ENCODE peak calls at places on chromosome 9, in four cellular contexts. W is WTC11, V is K562, L is HepG2. O is an unnamed sample.

GRCh38 chr9:93675336-93676150 is 99.2 kb downstream of the PHF2 start:
- DNase-seq in W (peak), V (no peak), L (no peak), O (no peak)

GRCh38 chr9:129162901-129163670 is 15.0 kb downstream of the IER5L start:
- DNase-seq in V (no peak), L (no peak), W (no peak), O (no peak)

GRCh38 chr9:100700689-100701318 is 122.9 kb downstream of the CAVIN4 start:
- DNase-seq in L (peak), V (peak), W (peak), O (peak)

GRCh38 chr9:78860806-78861475 is 564.0 kb downstream of the PSAT1 start:
- DNase-seq in V (no peak), W (no peak), L (no peak), O (no peak)

GRCh38 chr9:73133042-73133651 is 18.5 kb upstream of the ANXA1 start:
- DNase-seq in L (no peak), V (no peak), W (no peak), O (no peak)

GRCh38 chr9:79184821-79185220 is 386.9 kb upstream of the TLE4 start:
- DNase-seq in L (no peak), V (no peak), W (no peak), O (no peak)

GRCh38 chr9:131590449-131590848 is 45.1 kb downstream of the PRRT1B start:
- DNase-seq in V (no peak), W (no peak), L (no peak), O (no peak)

GRCh38 chr9:72635197-72635596 is 113.8 kb downstream of the TMC1 start:
- DNase-seq in W (peak), L (no peak), V (no peak), O (no peak)

GRCh38 chr9:18466101-18466500 is 7.9 kb upstream of the ADAMTSL1 start:
- DNase-seq in L (no peak), W (no peak), V (no peak), O (no peak)

GRCh38 chr9:125971050-125971449 is 223.9 kb downstream of the PBX3 start:
- DNase-seq in L (no peak), W (no peak), V (no peak), O (no peak)

GRCh38 chr9:103397868-103398600 is 402.9 kb downstream of the CYLC2 start:
- DNase-seq in V (peak), L (peak), W (peak), O (peak)

GRCh38 chr9:133423216-133423615 is 1.0 kb downstream of the ADAMTS13 start:
- DNase-seq in V (no peak), L (no peak), W (no peak), O (no peak)

GRCh38 chr9:19965336-19965735 is 176.5 kb upstream of the SLC24A2 start:
- DNase-seq in V (no peak), W (no peak), L (no peak), O (no peak)

GRCh38 chr9:99105152-99106043 is 485 bp downstream of the TGFBR1 start:
- DNase-seq in W (peak), V (peak), L (peak), O (peak)

GRCh38 chr9:131835132-131835910 is 95.4 kb upstream of the RAPGEF1 start:
- DNase-seq in V (no peak), L (no peak), W (no peak), O (no peak)

GRCh38 chr9:76403352-76403751 is 9.1 kb upstream of the RFK start:
- DNase-seq in L (peak), W (no peak), V (no peak), O (peak)

GRCh38 chr9:110638381-110638954 is 30.1 kb upstream of the MUSK start:
- DNase-seq in V (no peak), L (no peak), W (no peak), O (no peak)

GRCh38 chr9:109950710-109951443 is 170.9 kb downstream of the PALM2AKAP2 start:
- DNase-seq in L (peak), W (no peak), V (no peak), O (no peak)

GRCh38 chr9:19161257-19162025 is 34.1 kb upstream of the PLIN2 start:
- DNase-seq in L (peak), W (no peak), V (peak), O (peak)

GRCh38 chr9:115628426-115628825 is 510.5 kb upstream of the TNC start:
- DNase-seq in L (no peak), V (no peak), W (no peak), O (no peak)

GRCh38 chr9:99326112-99326916 is 104.2 kb downstream of the SEC61B start:
- DNase-seq in L (no peak), V (no peak), W (no peak), O (no peak)

GRCh38 chr9:69812068-69813000 is 8.3 kb upstream of the CFAP95 start:
- DNase-seq in L (no peak), V (no peak), W (no peak), O (no peak)

GRCh38 chr9:69818946-69819345 is 1.7 kb upstream of the CFAP95 start:
- DNase-seq in W (no peak), L (no peak), V (no peak), O (no peak)

GRCh38 chr9:69817202-69817601 is 3.4 kb upstream of the CFAP95 start:
- DNase-seq in L (no peak), V (no peak), W (no peak), O (no peak)

GRCh38 chr9:69816775-69817174 is 3.8 kb upstream of the CFAP95 start:
- DNase-seq in W (no peak), L (no peak), V (no peak), O (no peak)

DNA sequence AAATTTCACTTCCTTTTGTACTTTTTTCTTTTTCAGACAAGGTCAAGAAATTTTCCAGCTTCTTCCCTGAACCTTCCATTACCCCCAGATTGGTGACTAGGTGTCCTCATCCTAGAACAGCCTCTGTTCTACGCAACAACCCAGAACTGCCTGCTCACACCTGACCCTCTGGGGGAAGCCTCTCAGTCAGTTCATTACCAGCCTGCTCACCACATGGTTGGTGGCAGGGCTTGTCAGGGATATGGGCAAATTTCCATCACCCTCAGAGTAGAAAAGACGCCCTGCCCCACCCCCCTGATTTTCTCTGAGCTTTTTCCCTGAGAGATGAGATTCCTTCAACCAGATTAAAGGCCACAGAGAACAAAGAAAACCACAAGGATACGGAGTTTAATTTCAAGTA is 5.3 kb upstream of the CFAP95 start:
- DNase-seq in V (no peak), L (no peak), W (no peak), O (no peak)
- TF ChIP-seq NR3C1 in V (no peak), L (no peak), W (no peak), O (no peak)

GRCh38 chr9:91515074-91515687 is 91.5 kb upstream of the NFIL3 start:
- DNase-seq in W (no peak), V (peak), L (no peak), O (no peak)
- TF ChIP-seq NR3C1 in W (no peak), V (no peak), L (no peak), O (no peak)

GRCh38 chr9:127457191-127457878 is 6.0 kb downstream of the LRSAM1 start:
- DNase-seq in V (no peak), L (no peak), W (peak), O (no peak)

GRCh38 chr9:127458921-127459320 is 7.6 kb downstream of the LRSAM1 start:
- DNase-seq in V (no peak), W (no peak), L (no peak), O (no peak)

GRCh38 chr9:127451681-127452480 is 571 bp downstream of the LRSAM1 start:
- DNase-seq in L (no peak), W (peak), V (peak), O (peak)

GRCh38 chr9:127452481-127453092 is 1.3 kb downstream of the LRSAM1 start:
- DNase-seq in L (peak), W (no peak), V (no peak), O (no peak)

GRCh38 chr9:127455299-127455992 is 4.1 kb downstream of the LRSAM1 start:
- DNase-seq in W (no peak), V (peak), L (no peak), O (peak)
- TF ChIP-seq NR3C1 in W (no peak), V (no peak), L (no peak), O (no peak)

DNA sequence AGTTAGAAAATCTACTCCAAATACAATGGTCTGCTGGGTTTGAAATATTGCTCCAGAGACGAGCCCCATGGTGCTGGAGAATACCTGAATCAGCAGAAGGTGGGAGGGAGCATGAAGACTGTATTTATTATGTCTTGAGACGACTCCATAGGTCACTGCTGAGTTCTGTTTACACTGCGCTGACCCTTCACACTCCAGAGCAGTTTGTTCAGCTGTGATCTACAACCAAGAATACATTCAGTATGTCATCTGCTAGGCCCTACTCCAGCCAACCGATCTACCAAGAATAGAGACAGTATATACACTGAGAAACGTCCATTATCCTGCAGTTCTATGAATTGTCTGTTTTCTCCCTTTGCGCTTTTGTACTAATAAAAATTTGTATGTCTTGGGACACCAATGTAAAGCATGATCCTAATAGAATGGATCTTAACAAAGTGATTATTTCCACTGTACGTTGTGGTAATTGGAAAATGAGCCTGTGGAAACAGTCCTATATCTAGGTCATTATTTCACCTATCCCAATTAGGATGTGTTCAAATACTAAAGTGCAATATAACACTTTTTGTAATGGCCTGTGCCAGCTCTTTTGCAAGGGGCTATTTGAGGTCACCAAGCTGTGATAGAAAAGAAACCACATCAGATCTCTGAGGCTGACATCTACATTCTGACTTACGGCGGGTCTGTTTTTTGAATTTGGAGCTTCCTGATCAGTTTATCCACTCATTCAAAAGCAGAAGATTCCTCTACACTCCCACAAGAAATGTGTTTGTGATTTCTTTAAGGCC is 150.2 kb downstream of the TLE1 start:
- DNase-seq in V (no peak), L (no peak), W (no peak), O (no peak)
- TF ChIP-seq NR3C1 in V (no peak), L (no peak), W (no peak), O (no peak)

GRCh38 chr9:70603020-70603411 is 188.6 kb upstream of the KLF9 start:
- DNase-seq in W (no peak), V (no peak), L (no peak), O (no peak)

GRCh38 chr9:70597886-70598285 is 183.4 kb upstream of the KLF9 start:
- DNase-seq in L (no peak), W (no peak), V (no peak), O (no peak)

GRCh38 chr9:70600479-70600878 is 186.0 kb upstream of the KLF9 start:
- DNase-seq in L (no peak), W (no peak), V (no peak), O (no peak)

GRCh38 chr9:70602364-70603019 is 188.0 kb upstream of the KLF9 start:
- DNase-seq in L (peak), W (peak), V (peak), O (peak)

GRCh38 chr9:70601000-70601929 is 186.8 kb upstream of the KLF9 start:
- DNase-seq in W (no peak), L (peak), V (no peak), O (no peak)
- TF ChIP-seq NR3C1 in W (no peak), L (no peak), V (no peak), O (no peak)